ENCODE peak calls at places on chromosomes 5 and 9, in five cellular contexts. T is neuronal stem cell, B is H1, I is H9, A is mesenchymal stem cell. Q is an unnamed sample.

GRCh38 chr9:125631391-125632085 is 75.5 kb downstream of the MAPKAP1 start:
- DNase-seq in A (peak; percentile 63), B (no peak), I (no peak), T (no peak), Q (peak; percentile 76)

GRCh38 chr5:151164687-151165392 is 7.3 kb upstream of the ANXA6 start:
- DNase-seq in A (peak; percentile 84), I (peak; percentile 80), B (no peak), T (peak; percentile 72), Q (peak; percentile 80)

GRCh38 chr5:169609716-169610115 is 26.1 kb downstream of the SPDL1 start:
- DNase-seq in A (no peak), B (no peak), I (no peak), T (no peak), Q (no peak)

GRCh38 chr5:111734013-111734412 is 23.0 kb downstream of the NREP start:
- DNase-seq in B (no peak), A (peak; percentile 85), I (no peak), T (no peak), Q (no peak)

GRCh38 chr5:156835905-156836304 is 14.2 kb upstream of the PPP1R2B start:
- DNase-seq in T (no peak), A (no peak), B (no peak), I (peak; percentile 39), Q (no peak)

GRCh38 chr5:168227001-168227400 is 64.4 kb upstream of the WWC1 start:
- DNase-seq in A (no peak), I (no peak), T (no peak), B (no peak), Q (no peak)

GRCh38 chr9:19379697-19380046 is 364 bp downstream of the RPS6 start:
- DNase-seq in T (no peak), A (no peak), I (no peak), B (no peak), Q (peak; percentile 48)

GRCh38 chr5:128905225-128906110 is 59.8 kb upstream of the SLC27A6 start:
- DNase-seq in T (peak; percentile 47), B (no peak), A (peak; percentile 69), I (no peak), Q (peak; percentile 90)

GRCh38 chr5:67416986-67417385 is 220.4 kb upstream of the CD180 start:
- DNase-seq in T (no peak), I (no peak), B (no peak), A (no peak), Q (no peak)

GRCh38 chr5:96091874-96092273 is 130.2 kb upstream of the ELL2 start:
- DNase-seq in T (no peak), B (no peak), A (no peak), I (no peak), Q (no peak)

GRCh38 chr5:126456217-126456616 is 33.0 kb downstream of the GRAMD2B start:
- DNase-seq in T (no peak), A (no peak), B (no peak), I (no peak), Q (no peak)

GRCh38 chr9:133711428-133712220 is 26.5 kb downstream of the SARDH start:
- DNase-seq in B (no peak), A (peak; percentile 89), I (no peak), T (no peak), Q (no peak)

GRCh38 chr9:37167456-37167855 is 47.1 kb downstream of the ZCCHC7 start:
- DNase-seq in B (no peak), I (no peak), A (peak; percentile 4), T (no peak), Q (no peak)

GRCh38 chr5:5165541-5166002 is 25.4 kb downstream of the ADAMTS16 start:
- DNase-seq in I (no peak), T (no peak), A (no peak), B (no peak), Q (peak; percentile 77)

GRCh38 chr9:75531588-75531987 is 358.9 kb upstream of the PCSK5 start:
- DNase-seq in T (no peak), B (no peak), A (no peak), I (no peak), Q (no peak)

GRCh38 chr5:73816656-73817420 is 190.8 kb downstream of the ARHGEF28 start:
- DNase-seq in A (peak; percentile 67), I (no peak), B (no peak), T (no peak), Q (no peak)

GRCh38 chr5:141001854-141002666 is 35.8 kb downstream of the PCDHAC2 start:
- DNase-seq in T (peak; percentile 65), B (peak; percentile 85), I (peak; percentile 90), A (peak; percentile 37), Q (no peak)

GRCh38 chr5:84242286-84242685 is 142.4 kb downstream of the EDIL3 start:
- DNase-seq in A (peak; percentile 46), B (no peak), T (no peak), I (no peak), Q (peak; percentile 73)

GRCh38 chr5:17156463-17156862 is 61.0 kb upstream of the BASP1 start:
- DNase-seq in T (no peak), I (no peak), A (no peak), B (no peak), Q (no peak)

GRCh38 chr5:982377-983237 is 26.0 kb upstream of the NKD2 start:
- DNase-seq in T (no peak), I (peak; percentile 86), A (no peak), B (peak; percentile 38), Q (no peak)

GRCh38 chr9:16121593-16121992 is 568.8 kb downstream of the CCDC171 start:
- DNase-seq in T (no peak), B (no peak), I (no peak), A (peak; percentile 34), Q (no peak)

GRCh38 chr9:26863074-26863473 is 29.5 kb downstream of the CAAP1 start:
- DNase-seq in A (peak; percentile 22), T (no peak), I (no peak), B (no peak), Q (no peak)

GRCh38 chr5:142472306-142472951 is 147.6 kb upstream of the SPRY4 start:
- DNase-seq in A (peak; percentile 94), I (no peak), T (no peak), B (no peak), Q (peak; percentile 90)

GRCh38 chr5:139014726-139015125 is 139.6 kb upstream of the LRRTM2 start:
- DNase-seq in B (no peak), I (no peak), T (no peak), A (peak; percentile 19), Q (no peak)

GRCh38 chr5:66440202-66440680 is 156.0 kb upstream of the MAST4 start:
- DNase-seq in A (peak; percentile 37), T (no peak), I (no peak), B (no peak), Q (peak; percentile 17)

GRCh38 chr5:82295144-82295543 is 17.0 kb upstream of the RPS23 start:
- DNase-seq in B (no peak), A (no peak), I (no peak), T (no peak), Q (no peak)

GRCh38 chr5:126516852-126517251 is 78.2 kb downstream of the ALDH7A1 start:
- DNase-seq in I (no peak), B (no peak), A (no peak), T (no peak), Q (peak; percentile 94)

DNA sequence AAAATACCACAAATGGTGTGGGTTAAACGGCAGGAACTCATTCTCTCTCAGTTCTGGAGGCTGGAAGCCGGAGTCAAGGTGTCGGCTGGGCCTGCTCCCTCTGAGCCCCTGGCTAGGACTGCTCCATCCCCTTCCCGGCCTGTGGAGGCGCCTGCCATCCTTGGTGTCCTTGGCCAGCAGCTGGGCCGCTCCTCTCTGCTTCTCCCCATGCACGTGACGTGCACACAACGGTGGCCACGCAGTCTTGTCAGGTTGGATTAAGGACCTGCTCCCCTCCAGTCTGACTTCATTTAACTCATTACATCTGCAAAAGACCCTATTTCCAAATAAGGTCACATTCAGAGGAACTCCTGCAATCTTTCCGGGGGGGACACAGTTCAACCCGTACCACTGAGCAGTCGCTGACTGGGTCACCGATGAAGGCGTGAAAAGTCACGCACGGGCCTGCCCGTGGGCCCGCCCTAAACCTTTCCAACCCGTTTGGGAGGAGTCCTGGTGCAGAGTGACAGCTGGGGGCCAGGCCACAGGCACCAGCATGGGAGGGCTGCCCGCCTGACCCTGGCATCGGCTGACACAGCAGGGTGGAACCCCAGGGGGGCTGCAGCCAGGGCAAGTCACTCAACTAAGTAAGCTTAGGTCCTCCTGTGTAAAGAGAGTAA is 135.2 kb downstream of the COL23A1 start:
- DNase-seq in T (no peak), A (no peak), B (no peak), I (peak; percentile 32), Q (no peak)
- H3K4ac ChIP-seq in T (no peak overlapping the region), A (no peak overlapping the region), B (no peak overlapping the region), I (no peak overlapping the region), Q (no peak overlapping the region)

DNA sequence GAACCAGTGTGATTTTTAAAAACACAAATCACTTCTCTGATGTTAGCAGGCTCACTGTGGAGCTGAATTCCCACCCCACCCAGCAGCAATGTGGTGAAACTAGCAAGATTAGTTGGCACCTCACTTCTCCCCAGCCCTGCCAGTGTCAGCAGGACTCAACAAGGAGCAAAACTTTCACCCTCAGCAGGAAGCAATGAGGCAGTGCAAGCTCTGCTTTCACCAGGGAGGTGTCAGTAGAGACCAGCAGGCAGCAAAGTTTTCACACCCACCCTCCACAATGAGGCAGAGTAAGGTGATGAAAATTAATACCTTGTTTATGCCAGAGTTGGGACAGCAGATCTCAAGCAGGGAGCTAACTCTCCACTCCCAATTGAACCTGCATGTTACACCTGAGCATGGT is 565.0 kb downstream of the CETN3 start:
- DNase-seq in T (no peak), B (no peak), A (no peak), I (peak; percentile 35), Q (no peak)
- H2BK12ac ChIP-seq in T (no peak overlapping the region), B (no peak overlapping the region), A (no peak overlapping the region), I (no peak overlapping the region), Q (no peak overlapping the region)

GRCh38 chr5:33312631-33313030 is 128.1 kb upstream of the TARS1 start:
- DNase-seq in T (no peak), I (no peak), B (no peak), A (no peak), Q (no peak)

GRCh38 chr5:33309780-33310345 is 130.9 kb upstream of the TARS1 start:
- DNase-seq in T (no peak), B (no peak), I (no peak), A (no peak), Q (no peak)

GRCh38 chr5:33311893-33312292 is 128.9 kb upstream of the TARS1 start:
- DNase-seq in I (no peak), A (peak; percentile 43), T (no peak), B (no peak), Q (no peak)

GRCh38 chr5:33309076-33309475 is 131.7 kb upstream of the TARS1 start:
- DNase-seq in T (no peak), I (no peak), A (no peak), B (no peak), Q (no peak)

GRCh38 chr5:33310471-33310870 is 130.3 kb upstream of the TARS1 start:
- DNase-seq in T (no peak), A (peak; percentile 34), I (no peak), B (no peak), Q (no peak)
- H2BK5ac ChIP-seq in T (no peak overlapping the region), A (no peak overlapping the region), I (no peak overlapping the region), B (no peak overlapping the region), Q (no peak overlapping the region)

DNA sequence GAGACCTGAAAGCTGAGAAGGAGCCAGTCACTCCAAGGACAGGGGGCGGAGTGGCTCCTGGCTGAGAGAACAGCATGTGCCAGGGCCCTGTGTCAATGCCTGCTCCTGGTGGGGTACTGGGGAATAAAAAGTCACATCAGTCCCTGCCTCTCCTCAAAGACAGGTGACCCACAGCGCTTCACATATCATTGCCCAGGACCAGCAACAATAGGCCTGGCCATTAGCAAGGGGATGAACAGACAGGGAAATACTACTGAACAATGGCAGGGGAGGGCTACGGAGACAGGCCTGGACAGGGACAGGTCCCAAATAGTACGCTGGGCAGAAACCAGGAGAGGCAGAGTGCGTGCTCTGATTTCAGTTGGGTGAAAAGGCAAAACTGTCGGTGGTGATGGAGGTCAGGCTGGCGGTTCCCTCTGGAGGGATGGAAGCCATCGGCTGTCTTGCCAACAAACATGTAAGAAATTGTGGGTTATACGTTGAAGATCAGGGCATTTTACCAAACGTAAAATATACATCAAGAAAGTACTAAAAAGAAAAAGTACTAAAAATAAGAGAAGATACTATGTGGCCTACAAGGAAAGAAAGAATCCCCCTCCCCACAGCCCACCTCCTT is 64.2 kb downstream of the C9orf50 start:
- DNase-seq in B (no peak), I (no peak), A (no peak), T (no peak), Q (no peak)
- H3K4ac ChIP-seq in B (peak overlapping the region; percentile 98), I (no peak overlapping the region), A (peak overlapping the region; percentile 33), T (no peak overlapping the region), Q (peak overlapping the region; percentile 28)

Q was measured in trophoblast cell.